ENCODE peak calls at places on chromosomes 4 and X, in nine cellular contexts. D, W, P, U, O, N, T, B and R are unnamed samples.
A peak's percentile ranks its signal among the peaks of the same experiment; 100 is the strongest.

GRCh38 chr4:8908206-8908893 is 36.7 kb upstream of the HMX1 start:
- DNase-seq in D (no peak), W (no peak), P (no peak), U (peak; percentile 40), O (no peak), N (no peak), T (peak; percentile 17), B (no peak), R (no peak)

GRCh38 chrX:37380920-37381319 is 31.8 kb downstream of the PRRG1 start:
- DNase-seq in D (peak; percentile 64), W (no peak), P (peak; percentile 21), U (no peak), O (peak; percentile 86), N (no peak), T (no peak), B (peak; percentile 51), R (peak; percentile 82)

GRCh38 chrX:124406294-124407013 is 60.1 kb downstream of the SH2D1A start:
- DNase-seq in D (peak; percentile 7), W (peak; percentile 14), P (peak; percentile 49), U (peak; percentile 69), O (peak; percentile 48), N (peak; percentile 39), T (no peak), B (peak; percentile 51), R (peak; percentile 68)

GRCh38 chr4:89838005-89838404 is 1.0 kb upstream of the SNCA start:
- DNase-seq in D (peak; percentile 30), W (no peak), P (no peak), U (no peak), O (peak; percentile 24), N (no peak), T (no peak), B (no peak), R (peak; percentile 35)

GRCh38 chrX:150037041-150037440 is 98.8 kb upstream of the EOLA2 start:
- DNase-seq in D (no peak), W (no peak), P (no peak), U (no peak), O (peak; percentile 27), N (no peak), T (no peak), B (no peak), R (no peak)

GRCh38 chrX:37961118-37961517 is 45.2 kb upstream of the SYTL5 start:
- DNase-seq in D (no peak), W (no peak), P (no peak), U (no peak), O (no peak), N (no peak), T (no peak), B (no peak), R (no peak)

GRCh38 chrX:12145402-12145801 is 7.1 kb downstream of the FRMPD4 start:
- DNase-seq in D (no peak), W (no peak), P (no peak), U (no peak), O (no peak), N (no peak), T (no peak), B (no peak), R (no peak)

GRCh38 chrX:39201305-39201990 is 400.2 kb downstream of the MID1IP1 start:
- DNase-seq in D (no peak), W (no peak), P (no peak), U (no peak), O (peak; percentile 17), N (no peak), T (no peak), B (no peak), R (peak; percentile 3)

GRCh38 chr4:123892997-123893745 is 496.6 kb downstream of the SPRY1 start:
- DNase-seq in D (no peak), W (peak; percentile 31), P (peak; percentile 65), U (no peak), O (no peak), N (peak; percentile 30), T (no peak), B (no peak), R (no peak)

GRCh38 chr4:45910511-45910910 is 213.3 kb downstream of the GABRG1 start:
- DNase-seq in D (no peak), W (no peak), P (no peak), U (no peak), O (no peak), N (no peak), T (no peak), B (no peak), R (no peak)

GRCh38 chr4:77385124-77385969 is 220.3 kb upstream of the CXCL13 start:
- DNase-seq in D (peak; percentile 79), W (peak; percentile 37), P (peak; percentile 67), U (peak; percentile 81), O (peak; percentile 73), N (peak; percentile 41), T (no peak), B (peak; percentile 75), R (peak; percentile 45)